ENCODE peak calls at places on chromosome 5, in seven cellular contexts. S, Q, F, R, G, D and H are unnamed samples.

GRCh38 chr5:14413331-14413750 is 168.3 kb upstream of the OTULINL start:
- DNase-seq in D (no peak), G (no peak), R (no peak), F (peak), S (no peak), Q (no peak), H (peak)

GRCh38 chr5:176873541-176874172 is 25.5 kb downstream of the HK3 start:
- DNase-seq in D (no peak), F (no peak), Q (no peak), R (no peak), G (no peak), S (no peak), H (no peak)

GRCh38 chr5:28249771-28250415 is 1211.5 kb upstream of the CDH9 start:
- DNase-seq in F (no peak), R (no peak), G (no peak), S (no peak), D (no peak), Q (no peak), H (no peak)

GRCh38 chr5:113678924-113679575 is 165.6 kb downstream of the YTHDC2 start:
- DNase-seq in D (no peak), S (peak), Q (peak), G (peak), F (peak), R (peak), H (no peak)

GRCh38 chr5:53893626-53894025 is 333.2 kb downstream of the NDUFS4 start:
- DNase-seq in G (no peak), R (no peak), S (no peak), F (no peak), Q (no peak), D (no peak), H (no peak)

GRCh38 chr5:34045996-34046395 is 3.0 kb upstream of the C1QTNF3 start:
- DNase-seq in D (no peak), R (peak), S (no peak), F (no peak), Q (no peak), G (no peak), H (peak)

GRCh38 chr5:117242028-117242427 is 667.4 kb upstream of the SEMA6A start:
- DNase-seq in D (no peak), F (no peak), G (no peak), Q (no peak), R (no peak), S (no peak), H (no peak)

GRCh38 chr5:2574155-2574554 is 177.3 kb downstream of the IRX2 start:
- DNase-seq in Q (no peak), S (no peak), F (no peak), D (no peak), G (peak), R (no peak), H (no peak)

GRCh38 chr5:38789134-38789533 is 56.7 kb upstream of the OSMR start:
- DNase-seq in D (no peak), Q (no peak), F (no peak), S (no peak), G (no peak), R (no peak), H (no peak)

GRCh38 chr5:167814828-167815227 is 476.6 kb upstream of the WWC1 start:
- DNase-seq in S (no peak), R (peak), Q (no peak), D (no peak), G (no peak), F (no peak), H (peak)

GRCh38 chr5:116575635-116576042 is 1.0 kb upstream of the SEMA6A start:
- DNase-seq in D (no peak), F (peak), S (no peak), Q (no peak), G (peak), R (no peak), H (no peak)

GRCh38 chr5:112735702-112736101 is 2.0 kb upstream of the APC start:
- DNase-seq in R (no peak), S (no peak), G (no peak), F (no peak), D (no peak), Q (no peak), H (peak)

GRCh38 chr5:17150498-17150897 is 66.9 kb upstream of the BASP1 start:
- DNase-seq in Q (no peak), S (no peak), F (no peak), D (no peak), G (no peak), R (no peak), H (no peak)

GRCh38 chr5:150317048-150318003 is 14.6 kb upstream of the ARSI start:
- DNase-seq in D (no peak), F (no peak), S (no peak), G (no peak), R (peak), Q (no peak), H (peak)